ENCODE peak calls at places on chromosome 14, in four cellular contexts. G, V, I and F are unnamed samples. For H3K27me3, the result is how much of the 10 kb centered on the place peaks cover.

GRCh38 chr14:99809376-99809775 is 16.2 kb downstream of the EML1 start:
- DNase-seq in V (no peak), G (no peak), I (no peak), F (no peak)

GRCh38 chr14:87351007-87351406 is 642.0 kb downstream of the GALC start:
- DNase-seq in I (no peak), G (no peak), V (no peak), F (no peak)

GRCh38 chr14:102591372-102591943 is 991 bp upstream of the RCOR1 start:
- DNase-seq in I (no peak), G (no peak), V (peak), F (no peak)

GRCh38 chr14:102777711-102778615 is 714 bp downstream of the TRAF3 start:
- DNase-seq in G (no peak), V (peak), I (no peak), F (no peak)

GRCh38 chr14:93318927-93319326 is 13.9 kb downstream of the BTBD7 start:
- DNase-seq in G (no peak), I (no peak), V (peak), F (no peak)

GRCh38 chr14:91154851-91155625 is 41.2 kb downstream of the DGLUCY start:
- DNase-seq in V (peak), I (no peak), G (peak), F (no peak)

GRCh38 chr14:66468778-66469367 is 17.3 kb upstream of the CCDC196 start:
- DNase-seq in I (no peak), G (no peak), V (no peak), F (no peak)

GRCh38 chr14:104687601-104688504 is 1.6 kb upstream of the INF2 start:
- DNase-seq in I (peak), G (peak), V (no peak), F (no peak)

GRCh38 chr14:89225607-89226006 is 191.4 kb downstream of the FOXN3 start:
- DNase-seq in I (no peak), G (no peak), V (no peak), F (no peak)

GRCh38 chr14:99187858-99188257 is 84.1 kb downstream of the BCL11B start:
- DNase-seq in I (no peak), V (no peak), G (no peak), F (no peak)

GRCh38 chr14:49870908-49871307 is 18.3 kb upstream of the NEMF start:
- DNase-seq in G (no peak), V (no peak), I (no peak), F (no peak)

GRCh38 chr14:104843442-104844305 is 21.4 kb upstream of the CEP170B start:
- DNase-seq in V (no peak), G (no peak), I (no peak), F (no peak)

GRCh38 chr14:62445570-62445969 is 599.7 kb downstream of the KCNH5 start:
- DNase-seq in G (no peak), V (no peak), I (no peak), F (no peak)

GRCh38 chr14:99484106-99484505 is 2.9 kb downstream of the CCNK start:
- DNase-seq in I (no peak), G (no peak), V (no peak), F (no peak)

GRCh38 chr14:61837336-61838229 is 75.4 kb downstream of the SNAPC1 start:
- DNase-seq in G (peak), V (peak), I (peak), F (peak)

GRCh38 chr14:63996575-63997220 is 143.9 kb downstream of the SYNE2 start:
- DNase-seq in G (no peak), V (no peak), I (no peak), F (no peak)

GRCh38 chr14:35122696-35123387 is 490 bp downstream of the PRORP start:
- DNase-seq in V (peak), G (no peak), I (peak), F (no peak)

GRCh38 chr14:72478397-72479025 is 415.4 kb downstream of the DPF3 start:
- DNase-seq in I (no peak), G (no peak), V (no peak), F (no peak)

GRCh38 chr14:62957562-62957961 is 87.7 kb downstream of the KCNH5 start:
- DNase-seq in G (no peak), I (no peak), V (peak), F (no peak)

GRCh38 chr14:105411985-105412767 is 7.5 kb upstream of the MTA1 start:
- DNase-seq in V (no peak), G (no peak), I (no peak), F (no peak)

GRCh38 chr14:80213602-80214001 is 2.3 kb upstream of the DIO2 start:
- DNase-seq in I (peak), V (peak), G (peak), F (no peak)

GRCh38 chr14:105075364-105076295 is 10.4 kb upstream of the GPR132 start:
- DNase-seq in I (no peak), G (no peak), V (peak), F (no peak)

GRCh38 chr14:27371868-27372267 is 774.0 kb upstream of the NOVA1 start:
- DNase-seq in V (no peak), I (no peak), G (no peak), F (no peak)

GRCh38 chr14:61528591-61529021 is 166.7 kb upstream of the HIF1A start:
- DNase-seq in G (no peak), I (no peak), V (no peak), F (no peak)

GRCh38 chr14:63204407-63205280 is at the start of gene RHOJ:
- DNase-seq in I (no peak), G (no peak), V (no peak), F (no peak)

GRCh38 chr14:32010561-32011188 is 66.4 kb upstream of the ARHGAP5 start:
- DNase-seq in V (peak), G (peak), I (peak), F (peak)

GRCh38 chr14:86790408-86791364 is 1202.3 kb downstream of the GALC start:
- DNase-seq in I (peak), G (no peak), V (no peak), F (no peak)

GRCh38 chr14:69644814-69645213 is 33.4 kb downstream of the SUSD6 start:
- DNase-seq in I (no peak), V (no peak), G (no peak), F (no peak)

GRCh38 chr14:55122441-55122986 is 6.5 kb upstream of the LGALS3 start:
- DNase-seq in V (no peak), I (peak), G (no peak), F (no peak)

GRCh38 chr14:92676031-92676430 is 72.4 kb downstream of the LGMN start:
- DNase-seq in I (no peak), G (no peak), V (no peak), F (no peak)

GRCh38 chr14:43503508-43503907 is 1003.6 kb downstream of the FSCB start:
- DNase-seq in V (no peak), G (no peak), I (peak), F (no peak)

GRCh38 chr14:105855893-105856675 is 329.7 kb downstream of the TMEM121 start:
- DNase-seq in I (no peak), V (no peak), G (no peak), F (no peak)

GRCh38 chr14:71666579-71667145 is 265.6 kb upstream of the RGS6 start:
- DNase-seq in G (no peak), I (no peak), V (no peak), F (no peak)

GRCh38 chr14:74846168-74846567 is 29.8 kb downstream of the PROX2 start:
- DNase-seq in V (no peak), I (no peak), G (no peak), F (no peak)

GRCh38 chr14:60488175-60488574 is 2.3 kb upstream of the C14orf39 start:
- DNase-seq in I (no peak), V (no peak), G (no peak), F (no peak)
- H3K27me3 ChIP-seq in I (under half), V (under half), G (under half), F (under half)

GRCh38 chr14:56334458-56334857 is 216.2 kb downstream of the PELI2 start:
- DNase-seq in V (no peak), G (no peak), I (no peak), F (no peak)
- TF ChIP-seq REST in V (no peak), G (no peak), I (no peak), F (no peak)

DNA sequence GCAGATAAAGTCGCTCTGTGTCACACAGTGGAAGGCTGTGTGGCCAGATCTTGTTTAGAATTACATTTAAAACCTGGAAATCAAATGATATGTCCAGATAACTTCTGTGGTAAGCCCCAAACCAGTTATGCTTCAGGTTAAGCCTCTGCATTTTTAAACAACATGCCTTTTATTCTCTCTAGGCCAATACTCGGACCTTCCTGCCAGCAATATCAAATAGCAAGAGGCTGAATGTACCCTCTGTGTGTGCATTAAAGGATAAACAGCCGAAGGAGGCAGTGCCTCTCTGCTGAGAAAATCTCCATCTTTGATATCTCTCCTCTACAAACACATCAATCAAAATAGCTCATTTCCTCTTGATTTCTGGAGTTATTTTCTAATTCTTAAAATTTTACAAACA is 67.1 kb upstream of the TMEM260 start:
- DNase-seq in I (no peak), G (no peak), V (no peak), F (no peak)
- TF ChIP-seq TCF7L2 in I (no peak), G (no peak), V (no peak), F (no peak)

DNA sequence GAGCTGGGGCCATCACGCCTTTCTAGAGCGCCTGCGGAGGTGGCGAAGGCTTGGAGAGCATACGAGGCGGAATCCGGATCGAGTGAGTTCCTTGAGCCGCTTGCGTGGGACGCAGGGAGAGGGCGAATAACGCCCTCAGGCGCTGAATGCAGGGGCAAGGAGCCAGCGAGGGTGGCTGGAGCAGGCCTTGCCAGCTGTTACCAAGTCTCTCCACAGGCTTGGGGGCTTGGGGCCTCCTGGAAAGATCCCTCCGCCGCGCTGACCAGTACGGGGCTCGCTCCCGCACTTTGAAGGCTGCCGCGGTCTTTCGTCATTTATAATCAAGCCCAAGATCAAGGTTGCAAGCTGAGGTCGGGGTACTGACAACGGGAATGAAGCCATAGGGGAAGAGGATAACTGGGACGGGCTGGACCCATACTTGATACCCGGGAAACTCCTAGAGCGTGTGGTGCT is 1.2 kb downstream of the FLRT2 start:
- DNase-seq in V (no peak), I (no peak), G (no peak), F (no peak)
- H3K27me3 ChIP-seq in V (under half), I (under half), G (under half), F (under half)

DNA sequence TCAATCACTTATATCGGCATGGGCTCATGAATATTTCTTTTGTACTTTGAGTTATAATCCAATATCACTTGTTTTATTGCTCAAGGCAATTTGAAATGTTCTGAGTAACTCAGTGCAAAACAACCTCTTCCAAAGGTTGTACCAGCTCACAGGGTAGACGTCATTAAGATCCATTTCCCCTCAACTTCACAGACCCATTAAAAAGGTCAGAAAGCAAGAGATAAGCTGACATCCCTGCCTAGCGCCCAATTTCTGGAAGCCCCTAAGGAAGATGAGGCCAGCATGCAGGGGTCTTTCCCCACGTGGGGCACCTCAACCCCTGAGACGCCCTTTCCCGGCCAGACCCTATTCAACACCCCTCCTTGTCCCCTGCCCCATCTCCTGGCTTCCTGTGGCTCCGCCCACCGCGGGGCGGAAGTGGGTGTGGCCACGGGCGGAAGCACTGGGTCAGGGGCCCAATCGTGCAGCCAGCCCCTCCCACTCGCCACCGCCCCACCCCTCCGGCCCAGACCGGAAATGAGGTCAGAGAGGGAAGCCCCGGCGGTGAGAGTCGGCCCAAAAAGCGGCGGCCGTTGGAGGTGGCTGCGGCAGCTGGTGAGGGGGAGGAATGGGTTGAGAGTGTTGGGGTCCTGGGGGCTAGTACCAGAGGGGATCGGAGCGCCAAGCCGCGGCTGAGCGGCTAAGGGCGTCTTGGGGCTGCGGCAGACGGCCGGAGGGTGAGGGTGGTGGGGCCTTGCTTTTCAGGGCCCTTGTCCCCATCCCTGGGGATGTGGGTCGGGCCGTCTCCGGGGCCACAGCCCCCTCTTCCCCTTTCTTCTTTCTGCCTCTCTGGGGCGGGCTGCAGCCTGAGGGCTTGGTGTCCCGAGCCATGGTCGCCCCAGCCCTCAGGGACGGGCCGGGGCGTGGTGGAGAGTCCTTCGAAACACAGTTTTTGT is at the start of gene GPATCH2L:
- DNase-seq in V (peak), G (peak), I (peak), F (peak)
- TF ChIP-seq REST in V (no peak), G (no peak), I (no peak), F (no peak)

DNA sequence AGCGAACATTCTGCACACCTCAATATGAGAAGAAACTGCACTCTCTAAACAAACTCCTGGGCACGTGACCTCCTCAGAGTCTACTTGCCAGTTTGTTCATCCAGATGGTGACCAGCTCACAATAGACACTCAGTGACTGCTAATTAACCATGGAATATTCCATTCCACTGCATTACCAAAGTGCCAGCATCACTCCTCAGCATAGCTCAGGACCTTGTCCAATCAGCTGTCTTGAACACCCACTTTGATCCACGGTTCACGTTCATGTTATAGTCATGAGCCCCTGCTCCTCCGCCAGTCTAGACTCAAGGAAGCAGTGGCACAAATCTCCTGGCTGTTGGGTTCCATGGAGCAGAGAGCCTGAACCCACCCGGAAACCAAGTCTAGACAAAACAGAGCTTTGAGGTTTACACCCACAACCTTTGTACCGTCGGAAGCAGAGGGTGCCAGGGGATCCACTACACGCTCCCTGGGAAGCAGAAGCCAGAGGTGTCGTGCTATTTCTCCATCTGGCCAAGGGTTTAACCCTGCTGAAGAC is 285.3 kb downstream of the ZFP36L1 start:
- DNase-seq in I (no peak), G (no peak), V (no peak), F (no peak)
- TF ChIP-seq TCF7L2 in I (no peak), G (no peak), V (no peak), F (no peak)

GRCh38 chr14:37585971-37586759 is 8.9 kb downstream of the FOXA1 start:
- DNase-seq in V (no peak), G (no peak), I (no peak), F (no peak)

GRCh38 chr14:37587881-37588666 is 7.0 kb downstream of the FOXA1 start:
- DNase-seq in V (no peak), G (no peak), I (peak), F (no peak)

GRCh38 chr14:37588667-37588955 is 6.4 kb downstream of the FOXA1 start:
- DNase-seq in V (no peak), I (peak), G (no peak), F (no peak)

GRCh38 chr14:37587438-37587837 is 7.6 kb downstream of the FOXA1 start:
- DNase-seq in G (no peak), V (no peak), I (no peak), F (no peak)

DNA sequence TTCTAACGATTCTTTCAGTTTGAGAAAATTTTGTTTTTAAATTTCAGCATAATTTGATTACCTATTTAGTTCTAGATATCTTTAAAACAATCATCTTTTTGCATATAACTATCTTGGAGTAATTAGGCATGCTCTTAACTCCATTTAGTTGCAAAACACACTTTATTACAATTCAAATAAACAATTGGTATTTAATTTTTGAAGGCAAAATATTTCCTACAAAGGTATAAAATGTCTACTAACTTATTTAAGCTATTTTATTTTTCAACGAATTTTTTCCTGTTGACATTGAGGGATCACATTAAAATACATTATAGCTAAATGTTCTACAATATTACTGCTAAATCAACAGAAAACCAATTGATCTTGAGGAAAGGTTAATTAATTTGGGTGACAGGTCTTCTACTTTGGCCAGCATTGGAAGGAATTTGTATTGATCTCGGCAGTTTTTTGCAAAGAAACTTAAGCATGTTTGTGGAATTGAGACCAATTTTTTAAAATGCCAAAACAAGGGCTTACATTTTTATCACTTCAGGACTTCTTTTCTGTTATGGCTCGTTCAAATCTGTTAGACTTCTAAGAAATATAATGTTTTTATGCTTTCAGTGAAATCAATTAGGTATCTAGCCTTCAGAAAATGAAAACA is 8.1 kb downstream of the FOXA1 start:
- DNase-seq in G (no peak), I (no peak), V (no peak), F (no peak)
- H3K27me3 ChIP-seq in G (under half), I (under half), V (under half), F (under half)

DNA sequence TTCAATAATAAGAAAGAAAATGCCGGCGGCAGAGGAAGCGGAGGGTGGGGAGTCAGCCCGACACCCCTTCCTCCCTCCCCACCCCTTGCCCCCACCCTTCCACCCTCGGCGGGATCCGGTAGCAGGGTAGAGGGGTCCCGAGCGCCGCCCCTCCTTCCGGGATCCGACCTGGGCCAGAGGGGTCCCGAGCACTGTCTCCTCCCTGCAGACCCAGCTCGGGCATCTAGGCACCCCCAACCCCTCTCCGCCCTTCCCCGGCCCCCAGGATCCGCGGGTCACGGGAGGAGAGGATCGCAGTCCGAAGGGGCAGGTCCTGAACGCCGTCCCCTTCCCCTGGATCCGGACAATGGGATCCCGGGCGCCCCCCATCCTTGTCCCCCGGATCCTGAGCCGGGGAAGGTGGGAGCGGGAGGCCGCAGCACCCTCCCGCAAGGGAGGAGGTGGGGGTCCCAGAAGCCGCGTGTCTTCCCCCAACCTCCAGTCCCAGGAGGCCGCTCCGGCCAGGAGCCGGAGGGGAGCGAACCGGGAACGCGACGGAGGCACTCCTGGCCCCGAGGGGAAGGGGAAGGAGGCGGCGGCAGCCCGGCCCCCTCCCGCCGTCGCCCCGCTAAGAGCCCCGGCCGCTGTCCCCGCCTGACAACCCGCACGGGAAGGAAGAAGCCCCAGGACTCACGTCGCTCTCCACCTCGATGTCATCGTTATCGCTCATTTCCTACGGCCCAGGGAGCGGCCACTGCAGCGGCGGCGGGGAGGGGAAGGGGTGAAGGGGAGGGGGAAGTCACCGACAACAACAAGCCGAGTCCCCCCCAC is 481 bp downstream of the MAX start:
- DNase-seq in G (no peak), I (no peak), V (no peak), F (no peak)
- TF ChIP-seq REST in G (no peak), I (no peak), V (no peak), F (no peak)